ENCODE peak calls at places on chromosomes 3 and 15, in nine cellular contexts. One of them, this sample, is unnamed.

GRCh38 chr15:80437492-80437891 is 33.3 kb downstream of the ARNT2 start:
- DNase-seq in HFF-Myc: no peak
- DNase-seq in LHCN-M2: no peak
- DNase-seq in RKO: no peak
- DNase-seq in nucleus accumbens: peak
- DNase-seq in hypothalamus: no peak
- DNase-seq in activated T-cell treated with anti-CD3 and anti-CD28 coated beads, Interleukin-2, amount 50 U/mL, for 24 hours: no peak
- DNase-seq in H54: no peak
- DNase-seq in AG04450: no peak
- DNase-seq in this sample: no peak

GRCh38 chr3:89690649-89691048 is 583.2 kb downstream of the EPHA3 start:
- DNase-seq in H54: no peak
- DNase-seq in AG04450: no peak
- DNase-seq in RKO: peak
- DNase-seq in activated T-cell treated with anti-CD3 and anti-CD28 coated beads, Interleukin-2, amount 50 U/mL, for 24 hours: no peak
- DNase-seq in HFF-Myc: peak
- DNase-seq in nucleus accumbens: no peak
- DNase-seq in hypothalamus: no peak
- DNase-seq in LHCN-M2: peak
- DNase-seq in this sample: peak

GRCh38 chr3:16548721-16549120 is 35.2 kb upstream of the RFTN1 start:
- DNase-seq in activated T-cell treated with anti-CD3 and anti-CD28 coated beads, Interleukin-2, amount 50 U/mL, for 24 hours: no peak
- DNase-seq in HFF-Myc: no peak
- DNase-seq in RKO: peak
- DNase-seq in hypothalamus: no peak
- DNase-seq in H54: no peak
- DNase-seq in nucleus accumbens: no peak
- DNase-seq in AG04450: peak
- DNase-seq in LHCN-M2: peak
- DNase-seq in this sample: no peak

GRCh38 chr3:40899286-40899712 is 300.0 kb upstream of the CTNNB1 start:
- DNase-seq in RKO: peak
- DNase-seq in nucleus accumbens: no peak
- DNase-seq in LHCN-M2: peak
- DNase-seq in HFF-Myc: no peak
- DNase-seq in AG04450: no peak
- DNase-seq in hypothalamus: no peak
- DNase-seq in activated T-cell treated with anti-CD3 and anti-CD28 coated beads, Interleukin-2, amount 50 U/mL, for 24 hours: no peak
- DNase-seq in H54: no peak
- DNase-seq in this sample: no peak

GRCh38 chr3:37689645-37690356 is 171.9 kb upstream of the CTDSPL start:
- DNase-seq in LHCN-M2: no peak
- DNase-seq in hypothalamus: no peak
- DNase-seq in HFF-Myc: no peak
- DNase-seq in nucleus accumbens: no peak
- DNase-seq in H54: no peak
- DNase-seq in AG04450: no peak
- DNase-seq in activated T-cell treated with anti-CD3 and anti-CD28 coated beads, Interleukin-2, amount 50 U/mL, for 24 hours: no peak
- DNase-seq in RKO: no peak
- DNase-seq in this sample: no peak

GRCh38 chr3:50371133-50371670 is 11.9 kb upstream of the TMEM115 start:
- DNase-seq in nucleus accumbens: no peak
- DNase-seq in HFF-Myc: no peak
- DNase-seq in H54: no peak
- DNase-seq in LHCN-M2: peak
- DNase-seq in AG04450: no peak
- DNase-seq in hypothalamus: no peak
- DNase-seq in RKO: no peak
- DNase-seq in activated T-cell treated with anti-CD3 and anti-CD28 coated beads, Interleukin-2, amount 50 U/mL, for 24 hours: no peak
- DNase-seq in this sample: no peak

GRCh38 chr15:95215016-95215415 is 983.7 kb downstream of the MCTP2 start:
- DNase-seq in RKO: no peak
- DNase-seq in H54: no peak
- DNase-seq in HFF-Myc: no peak
- DNase-seq in AG04450: no peak
- DNase-seq in LHCN-M2: no peak
- DNase-seq in hypothalamus: no peak
- DNase-seq in nucleus accumbens: no peak
- DNase-seq in activated T-cell treated with anti-CD3 and anti-CD28 coated beads, Interleukin-2, amount 50 U/mL, for 24 hours: no peak
- DNase-seq in this sample: no peak

GRCh38 chr3:128727059-128727458 is 1.1 kb downstream of the RAB7A start:
- DNase-seq in HFF-Myc: no peak
- DNase-seq in AG04450: no peak
- DNase-seq in nucleus accumbens: no peak
- DNase-seq in LHCN-M2: no peak
- DNase-seq in RKO: no peak
- DNase-seq in activated T-cell treated with anti-CD3 and anti-CD28 coated beads, Interleukin-2, amount 50 U/mL, for 24 hours: peak
- DNase-seq in H54: no peak
- DNase-seq in hypothalamus: no peak
- DNase-seq in this sample: no peak

GRCh38 chr3:103991461-103992115 is 1375.1 kb upstream of the ALCAM start:
- DNase-seq in AG04450: no peak
- DNase-seq in HFF-Myc: no peak
- DNase-seq in H54: no peak
- DNase-seq in hypothalamus: no peak
- DNase-seq in LHCN-M2: no peak
- DNase-seq in nucleus accumbens: no peak
- DNase-seq in activated T-cell treated with anti-CD3 and anti-CD28 coated beads, Interleukin-2, amount 50 U/mL, for 24 hours: no peak
- DNase-seq in RKO: no peak
- DNase-seq in this sample: no peak

GRCh38 chr3:130838898-130839572 is 54.8 kb upstream of the ATP2C1 start:
- DNase-seq in RKO: no peak
- DNase-seq in HFF-Myc: no peak
- DNase-seq in LHCN-M2: no peak
- DNase-seq in hypothalamus: no peak
- DNase-seq in activated T-cell treated with anti-CD3 and anti-CD28 coated beads, Interleukin-2, amount 50 U/mL, for 24 hours: no peak
- DNase-seq in H54: no peak
- DNase-seq in nucleus accumbens: no peak
- DNase-seq in AG04450: no peak
- DNase-seq in this sample: no peak

GRCh38 chr3:8658326-8659212 is 14.0 kb upstream of the SSUH2 start:
- DNase-seq in AG04450: no peak
- DNase-seq in nucleus accumbens: no peak
- DNase-seq in HFF-Myc: no peak
- DNase-seq in activated T-cell treated with anti-CD3 and anti-CD28 coated beads, Interleukin-2, amount 50 U/mL, for 24 hours: no peak
- DNase-seq in RKO: no peak
- DNase-seq in H54: no peak
- DNase-seq in LHCN-M2: peak
- DNase-seq in hypothalamus: peak
- DNase-seq in this sample: no peak

GRCh38 chr3:47634996-47635395 is 56.3 kb upstream of the CSPG5 start:
- DNase-seq in RKO: no peak
- DNase-seq in nucleus accumbens: no peak
- DNase-seq in activated T-cell treated with anti-CD3 and anti-CD28 coated beads, Interleukin-2, amount 50 U/mL, for 24 hours: no peak
- DNase-seq in H54: no peak
- DNase-seq in AG04450: no peak
- DNase-seq in LHCN-M2: peak
- DNase-seq in hypothalamus: peak
- DNase-seq in HFF-Myc: no peak
- DNase-seq in this sample: no peak

GRCh38 chr15:64774556-64775523 is 549 bp downstream of the RBPMS2 start:
- DNase-seq in AG04450: no peak
- DNase-seq in activated T-cell treated with anti-CD3 and anti-CD28 coated beads, Interleukin-2, amount 50 U/mL, for 24 hours: peak
- DNase-seq in RKO: no peak
- DNase-seq in HFF-Myc: no peak
- DNase-seq in nucleus accumbens: no peak
- DNase-seq in H54: peak
- DNase-seq in LHCN-M2: no peak
- DNase-seq in hypothalamus: no peak
- DNase-seq in this sample: no peak

GRCh38 chr3:52606373-52607085 is 70.1 kb downstream of the UQCC5 start:
- DNase-seq in activated T-cell treated with anti-CD3 and anti-CD28 coated beads, Interleukin-2, amount 50 U/mL, for 24 hours: no peak
- DNase-seq in LHCN-M2: peak
- DNase-seq in AG04450: no peak
- DNase-seq in RKO: no peak
- DNase-seq in HFF-Myc: peak
- DNase-seq in H54: peak
- DNase-seq in nucleus accumbens: no peak
- DNase-seq in hypothalamus: no peak
- DNase-seq in this sample: no peak

GRCh38 chr3:125202197-125202596 is 10.4 kb downstream of the SLC12A8 start:
- DNase-seq in AG04450: no peak
- DNase-seq in activated T-cell treated with anti-CD3 and anti-CD28 coated beads, Interleukin-2, amount 50 U/mL, for 24 hours: no peak
- DNase-seq in HFF-Myc: no peak
- DNase-seq in LHCN-M2: no peak
- DNase-seq in hypothalamus: no peak
- DNase-seq in nucleus accumbens: no peak
- DNase-seq in RKO: no peak
- DNase-seq in H54: no peak
- DNase-seq in this sample: peak

GRCh38 chr3:78221796-78222195 is 1181.9 kb downstream of the ROBO2 start:
- DNase-seq in hypothalamus: no peak
- DNase-seq in LHCN-M2: no peak
- DNase-seq in AG04450: no peak
- DNase-seq in RKO: no peak
- DNase-seq in nucleus accumbens: no peak
- DNase-seq in H54: no peak
- DNase-seq in activated T-cell treated with anti-CD3 and anti-CD28 coated beads, Interleukin-2, amount 50 U/mL, for 24 hours: no peak
- DNase-seq in HFF-Myc: no peak
- DNase-seq in this sample: no peak

GRCh38 chr3:158731938-158732855 is at the start of gene RARRES1:
- DNase-seq in nucleus accumbens: no peak
- DNase-seq in AG04450: no peak
- DNase-seq in H54: no peak
- DNase-seq in RKO: peak
- DNase-seq in HFF-Myc: no peak
- DNase-seq in activated T-cell treated with anti-CD3 and anti-CD28 coated beads, Interleukin-2, amount 50 U/mL, for 24 hours: peak
- DNase-seq in hypothalamus: peak
- DNase-seq in LHCN-M2: no peak
- DNase-seq in this sample: no peak

GRCh38 chr15:77869021-77869895 is 208.3 kb downstream of the TBC1D2B start:
- DNase-seq in LHCN-M2: no peak
- DNase-seq in RKO: no peak
- DNase-seq in nucleus accumbens: no peak
- DNase-seq in hypothalamus: no peak
- DNase-seq in H54: peak
- DNase-seq in HFF-Myc: no peak
- DNase-seq in activated T-cell treated with anti-CD3 and anti-CD28 coated beads, Interleukin-2, amount 50 U/mL, for 24 hours: no peak
- DNase-seq in AG04450: no peak
- DNase-seq in this sample: no peak

GRCh38 chr3:169430687-169431404 is 232.7 kb downstream of the MECOM start:
- DNase-seq in LHCN-M2: peak
- DNase-seq in AG04450: no peak
- DNase-seq in activated T-cell treated with anti-CD3 and anti-CD28 coated beads, Interleukin-2, amount 50 U/mL, for 24 hours: no peak
- DNase-seq in hypothalamus: no peak
- DNase-seq in nucleus accumbens: no peak
- DNase-seq in H54: no peak
- DNase-seq in RKO: no peak
- DNase-seq in HFF-Myc: no peak
- DNase-seq in this sample: no peak

GRCh38 chr3:72120039-72120438 is 335.1 kb upstream of the PROK2 start:
- DNase-seq in RKO: no peak
- DNase-seq in LHCN-M2: no peak
- DNase-seq in nucleus accumbens: no peak
- DNase-seq in activated T-cell treated with anti-CD3 and anti-CD28 coated beads, Interleukin-2, amount 50 U/mL, for 24 hours: no peak
- DNase-seq in H54: no peak
- DNase-seq in AG04450: no peak
- DNase-seq in HFF-Myc: no peak
- DNase-seq in hypothalamus: no peak
- DNase-seq in this sample: no peak

GRCh38 chr3:64796597-64796996 is 108.8 kb upstream of the ADAMTS9 start:
- DNase-seq in nucleus accumbens: no peak
- DNase-seq in activated T-cell treated with anti-CD3 and anti-CD28 coated beads, Interleukin-2, amount 50 U/mL, for 24 hours: no peak
- DNase-seq in H54: no peak
- DNase-seq in RKO: no peak
- DNase-seq in hypothalamus: no peak
- DNase-seq in LHCN-M2: no peak
- DNase-seq in HFF-Myc: no peak
- DNase-seq in AG04450: no peak
- DNase-seq in this sample: no peak

GRCh38 chr3:155244206-155244605 is 49.3 kb downstream of the STRIT1 start:
- DNase-seq in HFF-Myc: no peak
- DNase-seq in RKO: no peak
- DNase-seq in activated T-cell treated with anti-CD3 and anti-CD28 coated beads, Interleukin-2, amount 50 U/mL, for 24 hours: no peak
- DNase-seq in AG04450: no peak
- DNase-seq in LHCN-M2: peak
- DNase-seq in H54: no peak
- DNase-seq in hypothalamus: no peak
- DNase-seq in nucleus accumbens: no peak
- DNase-seq in this sample: no peak

GRCh38 chr3:186004209-186004608 is 66.4 kb upstream of the TRA2B start:
- DNase-seq in nucleus accumbens: no peak
- DNase-seq in hypothalamus: no peak
- DNase-seq in activated T-cell treated with anti-CD3 and anti-CD28 coated beads, Interleukin-2, amount 50 U/mL, for 24 hours: no peak
- DNase-seq in H54: no peak
- DNase-seq in AG04450: no peak
- DNase-seq in RKO: no peak
- DNase-seq in HFF-Myc: no peak
- DNase-seq in LHCN-M2: no peak
- DNase-seq in this sample: no peak

GRCh38 chr15:58770519-58770856 is 614 bp upstream of the MINDY2 start:
- DNase-seq in H54: peak
- DNase-seq in RKO: peak
- DNase-seq in activated T-cell treated with anti-CD3 and anti-CD28 coated beads, Interleukin-2, amount 50 U/mL, for 24 hours: no peak
- DNase-seq in nucleus accumbens: no peak
- DNase-seq in AG04450: peak
- DNase-seq in HFF-Myc: no peak
- DNase-seq in hypothalamus: no peak
- DNase-seq in LHCN-M2: peak
- DNase-seq in this sample: no peak

GRCh38 chr15:72285402-72285801 is 13.0 kb upstream of the PARP6 start:
- DNase-seq in AG04450: no peak
- DNase-seq in activated T-cell treated with anti-CD3 and anti-CD28 coated beads, Interleukin-2, amount 50 U/mL, for 24 hours: no peak
- DNase-seq in HFF-Myc: no peak
- DNase-seq in nucleus accumbens: no peak
- DNase-seq in LHCN-M2: no peak
- DNase-seq in hypothalamus: no peak
- DNase-seq in RKO: no peak
- DNase-seq in H54: no peak
- DNase-seq in this sample: no peak

GRCh38 chr15:88375234-88375926 is 91.8 kb downstream of the MRPL46 start:
- DNase-seq in LHCN-M2: no peak
- DNase-seq in nucleus accumbens: peak
- DNase-seq in HFF-Myc: peak
- DNase-seq in activated T-cell treated with anti-CD3 and anti-CD28 coated beads, Interleukin-2, amount 50 U/mL, for 24 hours: no peak
- DNase-seq in H54: no peak
- DNase-seq in AG04450: peak
- DNase-seq in RKO: peak
- DNase-seq in hypothalamus: no peak
- DNase-seq in this sample: no peak

GRCh38 chr3:168248383-168249047 is 152.8 kb upstream of the GOLIM4 start:
- DNase-seq in hypothalamus: peak
- DNase-seq in LHCN-M2: peak
- DNase-seq in RKO: no peak
- DNase-seq in activated T-cell treated with anti-CD3 and anti-CD28 coated beads, Interleukin-2, amount 50 U/mL, for 24 hours: no peak
- DNase-seq in nucleus accumbens: no peak
- DNase-seq in HFF-Myc: no peak
- DNase-seq in H54: peak
- DNase-seq in AG04450: no peak
- DNase-seq in this sample: no peak

GRCh38 chr3:178297204-178297603 is 239.0 kb upstream of the KCNMB2 start:
- DNase-seq in RKO: no peak
- DNase-seq in AG04450: no peak
- DNase-seq in HFF-Myc: no peak
- DNase-seq in hypothalamus: no peak
- DNase-seq in LHCN-M2: no peak
- DNase-seq in nucleus accumbens: no peak
- DNase-seq in activated T-cell treated with anti-CD3 and anti-CD28 coated beads, Interleukin-2, amount 50 U/mL, for 24 hours: no peak
- DNase-seq in H54: no peak
- DNase-seq in this sample: no peak

GRCh38 chr3:168156479-168156878 is 60.8 kb upstream of the GOLIM4 start:
- DNase-seq in hypothalamus: no peak
- DNase-seq in LHCN-M2: peak
- DNase-seq in AG04450: no peak
- DNase-seq in activated T-cell treated with anti-CD3 and anti-CD28 coated beads, Interleukin-2, amount 50 U/mL, for 24 hours: no peak
- DNase-seq in H54: no peak
- DNase-seq in RKO: no peak
- DNase-seq in HFF-Myc: no peak
- DNase-seq in nucleus accumbens: no peak
- DNase-seq in this sample: no peak